ENCODE peak calls at places on chromosomes 5 and 9, in seven cellular contexts. F is Karpas-422, L is upper lobe of left lung, P is fibroblast of lung, R is Peyer's patch, X is cardiac muscle cell, E is heart right ventricle. D is an unnamed sample.

GRCh38 chr5:90402521-90403255 is 6.9 kb downstream of the CETN3 start:
- DNase-seq in X (no peak), R (no peak), P (no peak), F (no peak), L (no peak), E (no peak), D (no peak)

GRCh38 chr9:136881691-136882108 is 4.6 kb upstream of the TRAF2 start:
- DNase-seq in P (peak; percentile 28), E (peak; percentile 45), L (no peak), X (peak; percentile 64), R (peak; percentile 65), F (no peak), D (no peak)

GRCh38 chr9:33903157-33903780 is 86.3 kb downstream of the UBE2R2 start:
- DNase-seq in L (no peak), R (no peak), X (no peak), F (no peak), P (no peak), E (no peak), D (no peak)

GRCh38 chr9:100427366-100428263 is 672 bp downstream of the MSANTD3 start:
- DNase-seq in P (peak; percentile 70), E (peak; percentile 31), F (peak; percentile 63), R (peak; percentile 47), L (no peak), X (peak; percentile 73), D (peak; percentile 73)

GRCh38 chr5:95628154-95628810 is 8.4 kb downstream of the GPR150 start:
- DNase-seq in F (no peak), X (no peak), P (no peak), R (no peak), L (no peak), E (no peak), D (no peak)

GRCh38 chr5:152113401-152113800 is 188.8 kb upstream of the GLRA1 start:
- DNase-seq in P (no peak), E (no peak), R (no peak), F (no peak), L (no peak), X (no peak), D (no peak)

GRCh38 chr9:4235951-4236804 is 63.7 kb downstream of the GLIS3 start:
- DNase-seq in L (no peak), R (no peak), E (no peak), X (no peak), F (no peak), P (peak; percentile 40), D (no peak)

GRCh38 chr9:71690058-71690691 is 78.1 kb downstream of the CEMIP2 start:
- DNase-seq in X (no peak), R (no peak), L (no peak), F (no peak), P (no peak), E (no peak), D (no peak)

GRCh38 chr5:122121782-122122465 is 7.4 kb upstream of the ZNF474 start:
- DNase-seq in X (no peak), R (no peak), F (no peak), E (no peak), P (no peak), L (no peak), D (no peak)

GRCh38 chr5:140372971-140373487 is 13.0 kb downstream of the SLC4A9 start:
- DNase-seq in L (no peak), P (peak; percentile 79), X (peak; percentile 74), F (peak; percentile 77), R (peak; percentile 29), E (peak; percentile 84), D (peak; percentile 76)

GRCh38 chr9:77432053-77432452 is 216.1 kb downstream of the GNA14 start:
- DNase-seq in X (no peak), E (no peak), L (no peak), P (no peak), F (no peak), R (no peak), D (no peak)

GRCh38 chr5:37730896-37731455 is 108.9 kb downstream of the GDNF start:
- DNase-seq in F (no peak), E (no peak), P (no peak), L (no peak), R (no peak), X (no peak), D (no peak)

GRCh38 chr9:130698514-130698913 is 4.9 kb downstream of the EXOSC2 start:
- DNase-seq in E (no peak), F (no peak), X (no peak), P (no peak), L (no peak), R (no peak), D (no peak)

GRCh38 chr5:176837707-176838115 is 27.4 kb downstream of the UNC5A start:
- DNase-seq in X (peak; percentile 99), E (peak; percentile 90), P (peak; percentile 88), L (peak; percentile 89), F (peak; percentile 83), R (peak; percentile 33), D (peak; percentile 92)

GRCh38 chr5:2598503-2598902 is 153.0 kb downstream of the IRX2 start:
- DNase-seq in P (no peak), X (no peak), E (no peak), F (no peak), L (no peak), R (no peak), D (no peak)

GRCh38 chr9:104091708-104092107 is 2.4 kb upstream of the SMC2 start:
- DNase-seq in R (no peak), E (peak; percentile 55), L (no peak), X (peak; percentile 47), F (peak; percentile 81), P (peak; percentile 89), D (no peak)

GRCh38 chr5:162444129-162444762 is 376.7 kb downstream of the GABRG2 start:
- DNase-seq in R (no peak), F (no peak), X (no peak), P (no peak), E (no peak), L (peak; percentile 2), D (no peak)

GRCh38 chr5:32027717-32028321 is 146.3 kb downstream of the GOLPH3 start:
- DNase-seq in E (peak; percentile 82), R (no peak), F (no peak), L (no peak), X (peak; percentile 36), P (peak; percentile 99), D (no peak)

GRCh38 chr9:82543726-82544125 is 519.2 kb downstream of the RASEF start:
- DNase-seq in P (no peak), E (no peak), R (no peak), L (no peak), X (no peak), F (no peak), D (no peak)

GRCh38 chr9:19379697-19380046 is 364 bp downstream of the RPS6 start:
- DNase-seq in E (peak; percentile 37), L (peak; percentile 91), P (no peak), X (no peak), R (peak; percentile 47), F (no peak), D (no peak)

GRCh38 chr5:78627175-78627574 is 21.4 kb downstream of the LHFPL2 start:
- DNase-seq in X (no peak), L (no peak), R (no peak), F (no peak), P (peak; percentile 42), E (no peak), D (no peak)

GRCh38 chr5:98415663-98416062 is 357.8 kb upstream of the RGMB start:
- DNase-seq in L (no peak), P (no peak), F (no peak), X (no peak), E (no peak), R (no peak), D (no peak)

GRCh38 chr5:93249651-93250289 is 331.2 kb downstream of the NR2F1-AS1 start:
- DNase-seq in F (no peak), R (no peak), X (no peak), L (peak; percentile 37), E (no peak), P (peak; percentile 36), D (no peak)

GRCh38 chr5:125484272-125485002 is 738.0 kb upstream of the ZNF608 start:
- DNase-seq in L (no peak), X (peak; percentile 8), E (peak; percentile 48), R (no peak), P (peak; percentile 99), F (no peak), D (peak; percentile 62)

GRCh38 chr5:147417133-147417813 is 92.6 kb downstream of the DPYSL3 start:
- DNase-seq in X (no peak), R (no peak), E (peak; percentile 26), P (peak; percentile 98), F (no peak), L (no peak), D (no peak)

GRCh38 chr9:129197978-129198736 is 20.1 kb upstream of the IER5L start:
- DNase-seq in X (no peak), R (no peak), F (no peak), L (no peak), E (peak; percentile 67), P (peak; percentile 78), D (no peak)

GRCh38 chr9:83642784-83643183 is 19.8 kb downstream of the IDNK start:
- DNase-seq in R (no peak), L (no peak), X (no peak), E (no peak), P (no peak), F (no peak), D (no peak)
- H3K27ac ChIP-seq in R (no peak overlapping the region), L (no peak overlapping the region), X (no peak overlapping the region), E (no peak overlapping the region), P (no peak overlapping the region), F (no peak overlapping the region), D (no peak overlapping the region)

DNA sequence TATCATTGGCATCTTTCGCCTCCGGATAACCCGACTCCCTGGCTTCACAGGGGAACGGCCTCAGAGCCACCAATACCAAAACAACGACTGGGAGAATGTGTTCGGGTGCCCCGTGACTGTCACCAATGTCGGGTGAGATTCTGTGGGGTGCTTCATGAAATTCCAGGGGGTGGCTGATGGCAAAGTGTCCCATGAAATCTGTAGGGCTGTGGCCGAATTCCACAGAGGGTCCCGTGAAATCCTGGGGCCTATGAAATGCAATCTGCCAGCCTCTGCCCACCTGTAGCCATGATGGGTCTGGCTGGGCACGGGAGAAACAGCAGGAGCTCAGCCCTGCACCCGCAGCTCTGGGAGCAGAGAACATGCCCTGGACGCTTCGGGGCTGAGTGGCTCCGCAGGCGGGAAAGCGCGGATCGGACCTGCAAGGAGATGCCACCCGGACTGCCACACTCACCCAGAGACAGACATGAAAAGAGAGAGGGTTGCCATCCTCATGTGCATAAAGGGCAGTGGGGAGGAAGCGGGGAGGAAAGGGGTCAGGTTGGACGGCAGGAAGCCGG is 192.4 kb downstream of the OLFM1 start:
- DNase-seq in X (no peak), L (no peak), R (no peak), E (no peak), F (no peak), P (no peak), D (no peak)
- H3K27me3 ChIP-seq in X (no peaks in the 10 kb centered on the region), L (no peaks in the 10 kb centered on the region), R (no peaks in the 10 kb centered on the region), E (no peaks in the 10 kb centered on the region), F (no peaks in the 10 kb centered on the region), P (no peaks in the 10 kb centered on the region), D (no peaks in the 10 kb centered on the region)

GRCh38 chr9:89311346-89312153 is 555 bp downstream of the CKS2 start:
- DNase-seq in X (no peak), F (peak; percentile 65), P (no peak), L (peak; percentile 89), R (no peak), E (peak; percentile 8), D (peak; percentile 66)
- H3K27ac ChIP-seq in X (peak overlapping the region; percentile 97), F (peak overlapping the region; percentile 93), P (peak overlapping the region; percentile 94), L (peak overlapping the region; percentile 99), R (peak overlapping the region; percentile 100), E (no peak overlapping the region), D (peak overlapping the region; percentile 55)

DNA sequence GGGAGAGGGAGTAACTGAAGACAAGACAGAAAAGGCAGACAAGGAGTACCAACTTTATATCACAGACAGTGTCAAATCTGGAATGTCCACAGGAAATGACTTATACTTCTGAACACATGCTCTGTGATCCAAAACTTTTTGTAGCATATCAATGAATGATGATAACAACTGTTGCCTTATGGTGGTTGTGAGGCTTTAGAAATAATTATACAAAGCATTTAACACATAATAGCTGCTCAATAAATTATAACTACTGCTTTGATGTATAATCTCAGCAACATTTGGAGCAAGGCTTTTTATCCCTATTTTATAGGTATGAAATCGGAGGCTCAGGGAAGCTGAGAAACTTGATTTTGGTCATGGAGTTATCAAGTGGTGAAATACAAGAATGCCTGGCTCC is 3.3 kb upstream of the ASTN2 start:
- DNase-seq in L (no peak), R (no peak), P (no peak), E (no peak), X (no peak), F (no peak), D (no peak)
- H3K27me3 ChIP-seq in L (no peaks in the 10 kb centered on the region), R (peaks cover 11% of the 10 kb centered on the region), P (peaks cover 18% of the 10 kb centered on the region), E (peaks cover 76% of the 10 kb centered on the region), X (peaks cover 95% of the 10 kb centered on the region), F (no peaks in the 10 kb centered on the region), D (peaks cover 34% of the 10 kb centered on the region)